ENCODE peak calls at places on chromosome 1, in five cellular contexts. Y is AG04449, Z is HCT116, A is Peyer's patch, U is left ventricle myocardium inferior. G is an unnamed sample.

GRCh38 chr1:237084399-237085077 is 42.6 kb downstream of the RYR2 start:
- DNase-seq in A (no peak), U (no peak), Z (no peak), Y (no peak), G (no peak)

GRCh38 chr1:24984800-24985552 is 54.9 kb upstream of the RUNX3 start:
- DNase-seq in Y (no peak), A (no peak), U (no peak), Z (no peak), G (no peak)

GRCh38 chr1:12426030-12426429 is 192.0 kb downstream of the DHRS3 start:
- DNase-seq in A (no peak), Y (no peak), Z (no peak), U (no peak), G (no peak)

GRCh38 chr1:222818171-222818570 is 3.3 kb downstream of the DISP1 start:
- DNase-seq in A (no peak), Y (no peak), Z (no peak), U (no peak), G (no peak)

GRCh38 chr1:156268336-156268735 is 14.3 kb downstream of the SMG5 start:
- DNase-seq in U (no peak), Y (no peak), Z (no peak), A (no peak), G (no peak)

GRCh38 chr1:46493316-46494032 is 3.8 kb downstream of the DMBX1 start:
- DNase-seq in A (no peak), Z (no peak), Y (no peak), U (no peak), G (no peak)

GRCh38 chr1:52056110-52056936 is at the start of gene BTF3L4:
- DNase-seq in U (peak), A (peak), Y (no peak), Z (peak), G (peak)

GRCh38 chr1:211574705-211575104 is 4.3 kb downstream of the SLC30A1 start:
- DNase-seq in Y (no peak), A (no peak), Z (no peak), U (no peak), G (no peak)

GRCh38 chr1:88566615-88567387 is 117.3 kb upstream of the PKN2 start:
- DNase-seq in U (no peak), Y (no peak), A (no peak), Z (no peak), G (no peak)

GRCh38 chr1:31238612-31238985 is 1.1 kb downstream of the NKAIN1 start:
- DNase-seq in U (no peak), Y (no peak), A (no peak), Z (no peak), G (no peak)

GRCh38 chr1:31239653-31240241 is at the start of gene NKAIN1:
- DNase-seq in U (no peak), A (peak), Z (no peak), Y (no peak), G (no peak)

GRCh38 chr1:31243451-31244286 is 4.0 kb upstream of the NKAIN1 start:
- DNase-seq in U (no peak), Y (no peak), Z (no peak), A (no peak), G (no peak)

GRCh38 chr1:31238986-31239613 is 587 bp downstream of the NKAIN1 start:
- DNase-seq in U (no peak), Y (no peak), A (peak), Z (no peak), G (no peak)

DNA sequence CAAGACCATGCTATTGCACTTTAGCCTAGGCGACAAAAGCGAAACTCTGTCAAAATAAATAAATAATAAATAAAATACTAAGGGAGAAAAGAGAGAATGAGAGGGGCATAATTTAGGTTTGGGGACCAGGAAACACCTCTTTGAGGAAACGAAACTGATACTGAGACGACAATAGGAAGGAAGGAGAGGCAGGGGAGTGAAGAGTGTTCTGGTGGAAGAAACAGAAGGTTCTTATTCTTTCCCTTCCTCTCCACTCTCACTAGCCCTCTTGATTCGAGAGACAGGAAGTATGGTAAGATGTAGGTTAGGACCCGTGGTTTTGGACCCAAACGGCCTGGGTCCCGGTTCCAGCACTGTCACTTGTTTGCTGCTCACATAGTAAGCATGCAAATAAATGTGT is 1.6 kb upstream of the NKAIN1 start:
- DNase-seq in Y (no peak), U (no peak), Z (no peak), A (no peak), G (no peak)
- H3K4me3 ChIP-seq in Y (no peak), U (no peak), Z (no peak), A (no peak), G (no peak)

GRCh38 chr1:169180167-169180566 is 73.7 kb downstream of the ATP1B1 start:
- DNase-seq in U (no peak), Y (no peak), A (no peak), Z (no peak), G (no peak)
- TF ChIP-seq CTCF in U (no peak), Y (no peak), A (no peak), Z (no peak), G (no peak)

DNA sequence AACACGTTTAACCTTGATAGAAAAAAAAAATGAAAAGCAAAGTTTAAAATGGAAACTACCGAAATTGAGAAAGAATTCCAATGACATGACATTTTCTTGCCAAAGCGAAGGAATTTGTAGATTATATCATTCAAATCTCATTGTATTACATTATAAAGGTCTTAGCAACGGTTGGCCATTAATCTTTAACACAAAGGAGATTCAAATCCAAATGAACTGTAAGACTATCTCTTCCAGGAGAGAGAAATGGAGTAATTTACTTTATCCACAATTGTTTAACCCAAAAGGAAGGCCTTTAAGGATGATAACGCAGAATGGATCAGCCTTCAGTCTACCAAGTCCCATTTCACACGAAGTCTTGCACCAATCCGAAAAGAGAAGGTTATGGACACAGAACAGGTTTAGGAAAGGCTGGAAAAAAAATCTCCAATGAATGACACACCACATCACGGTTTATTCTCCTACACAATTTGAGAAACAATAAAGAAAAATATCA is 1.5 kb downstream of the ENAH start:
- DNase-seq in Z (no peak), U (no peak), A (no peak), Y (no peak), G (no peak)
- H3K4me3 ChIP-seq in Z (peak), U (peak), A (peak), Y (peak), G (peak)

DNA sequence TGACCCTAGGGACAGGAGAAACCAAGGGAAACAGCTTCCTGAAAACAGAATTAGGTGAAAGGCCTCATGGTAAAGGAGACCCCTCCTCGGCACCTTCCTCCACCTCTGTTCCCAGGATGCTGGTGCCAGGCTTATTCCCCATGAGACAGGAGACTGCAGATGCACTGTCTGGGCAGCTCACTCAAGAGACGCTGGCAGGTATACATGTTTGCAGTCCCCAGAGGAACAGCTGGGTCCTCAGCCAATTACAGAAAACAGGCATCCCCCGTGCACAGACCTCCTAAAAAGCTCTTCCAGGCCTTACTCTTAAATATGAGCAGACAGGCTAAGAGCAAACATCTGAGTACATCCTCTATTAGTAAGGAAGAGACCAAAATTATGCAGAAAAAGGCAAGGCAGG is 6.5 kb downstream of the CCSAP start:
- DNase-seq in Z (no peak), A (no peak), U (no peak), Y (no peak), G (no peak)
- TF ChIP-seq CTCF in Z (no peak), A (no peak), U (no peak), Y (no peak), G (no peak)

GRCh38 chr1:198639581-198640235 is 868 bp downstream of the PTPRC start:
- DNase-seq in U (no peak), A (no peak), Y (no peak), Z (no peak), G (no peak)
- H3K4me3 ChIP-seq in U (peak), A (peak), Y (no peak), Z (no peak), G (no peak)

GRCh38 chr1:15283500-15283899 is 36.5 kb downstream of the FHAD1 start:
- DNase-seq in A (no peak), Z (no peak), U (peak), Y (no peak), G (no peak)
- TF ChIP-seq CTCF in A (no peak), Z (peak), U (peak), Y (no peak), G (no peak)

GRCh38 chr1:23977854-23978191 is 2.3 kb downstream of the SRSF10 start:
- DNase-seq in U (no peak), Y (no peak), A (no peak), Z (no peak), G (no peak)
- H3K4me3 ChIP-seq in U (peak), Y (peak), A (no peak), Z (no peak), G (no peak)

G was measured in LNCaP clone FGC.